ENCODE peak calls at places on chromosomes 1 and 21, in six cellular contexts. Q is upper lobe of right lung, X is right atrium auricular region, L is AG09319, J is fibroblast of pulmonary artery, V is kidney epithelial cell. B is an unnamed sample.

GRCh38 chr1:94772230-94772641 is 47.9 kb upstream of the SLC44A3 start:
- DNase-seq in Q (peak), J (peak), L (no peak), V (no peak), X (no peak), B (no peak)

GRCh38 chr1:115492880-115493279 is 148.9 kb upstream of the VANGL1 start:
- DNase-seq in L (peak), V (no peak), J (no peak), Q (no peak), X (no peak), B (no peak)

GRCh38 chr1:184299076-184299790 is 87.6 kb upstream of the C1orf21 start:
- DNase-seq in V (peak), J (peak), L (peak), Q (no peak), X (no peak), B (peak)

GRCh38 chr1:31239653-31240241 is at the start of gene NKAIN1:
- DNase-seq in Q (peak), L (no peak), X (no peak), J (peak), V (no peak), B (no peak)

GRCh38 chr1:239368436-239369109 is 17.8 kb upstream of the CHRM3 start:
- DNase-seq in J (no peak), Q (no peak), V (no peak), L (no peak), X (no peak), B (no peak)

GRCh38 chr1:3518256-3518655 is 63.8 kb downstream of the ARHGEF16 start:
- DNase-seq in J (no peak), V (no peak), L (no peak), X (no peak), Q (no peak), B (no peak)

GRCh38 chr1:245888809-245889208 is 618.3 kb downstream of the SMYD3 start:
- DNase-seq in Q (no peak), V (no peak), X (no peak), L (no peak), J (peak), B (no peak)

GRCh38 chr1:151574575-151575529 is 34.7 kb downstream of the TUFT1 start:
- DNase-seq in Q (no peak), J (peak), V (no peak), L (peak), X (no peak), B (peak)

GRCh38 chr21:42515708-42516502 is 2.3 kb downstream of the SLC37A1 start:
- DNase-seq in J (no peak), X (no peak), Q (peak), V (no peak), L (no peak), B (no peak)

GRCh38 chr1:196423612-196424011 is 184.6 kb downstream of the KCNT2 start:
- DNase-seq in Q (no peak), V (no peak), X (no peak), J (peak), L (peak), B (no peak)

GRCh38 chr1:205500240-205501218 is 3.9 kb upstream of the CDK18 start:
- DNase-seq in Q (no peak), X (no peak), J (peak), V (no peak), L (no peak), B (no peak)

GRCh38 chr1:63677497-63677896 is 84.3 kb downstream of the PGM1 start:
- DNase-seq in L (no peak), X (no peak), J (no peak), V (no peak), Q (no peak), B (no peak)

GRCh38 chr21:39499156-39499555 is 47.4 kb downstream of the SH3BGR start:
- DNase-seq in L (no peak), Q (no peak), X (no peak), V (no peak), J (no peak), B (no peak)

GRCh38 chr1:19811206-19811851 is 3.8 kb downstream of the RNF186 start:
- DNase-seq in Q (peak), X (no peak), J (peak), L (no peak), V (no peak), B (no peak)

GRCh38 chr1:12153181-12153785 is 13.5 kb upstream of the TNFRSF1B start:
- DNase-seq in V (no peak), Q (peak), L (peak), X (no peak), J (peak), B (peak)

GRCh38 chr1:226629896-226630550 is 81.5 kb downstream of the STUM start:
- DNase-seq in V (no peak), Q (peak), X (no peak), L (no peak), J (no peak), B (no peak)

GRCh38 chr1:61869691-61870109 is 127.4 kb downstream of the PATJ start:
- DNase-seq in L (no peak), X (no peak), J (no peak), V (no peak), Q (no peak), B (no peak)

GRCh38 chr1:119275145-119275929 is 93.2 kb upstream of the HAO2 start:
- DNase-seq in X (peak), Q (no peak), L (peak), J (peak), V (no peak), B (peak)

GRCh38 chr1:199612976-199613774 is 414.3 kb upstream of the NR5A2 start:
- DNase-seq in X (no peak), J (peak), Q (no peak), L (no peak), V (peak), B (no peak)

GRCh38 chr1:204102029-204102611 is 29.2 kb downstream of the SOX13 start:
- DNase-seq in J (no peak), Q (no peak), L (no peak), X (no peak), V (no peak), B (no peak)

GRCh38 chr21:31554511-31555022 is 104.9 kb upstream of the SOD1 start:
- DNase-seq in J (peak), Q (peak), L (no peak), V (peak), X (no peak), B (no peak)

GRCh38 chr1:75338974-75339483 is 204.8 kb downstream of the LHX8 start:
- DNase-seq in X (no peak), V (no peak), L (no peak), Q (no peak), J (no peak), B (no peak)

GRCh38 chr1:167943541-167943940 is 6.7 kb upstream of the MPC2 start:
- DNase-seq in L (no peak), V (no peak), Q (no peak), X (no peak), J (no peak), B (no peak)

GRCh38 chr1:161046574-161047167 is 894 bp upstream of the USF1 start:
- DNase-seq in V (no peak), J (no peak), X (no peak), Q (peak), L (no peak), B (no peak)

GRCh38 chr1:231274119-231274825 is 33.3 kb downstream of the GNPAT start:
- DNase-seq in V (peak), J (no peak), Q (no peak), L (no peak), X (no peak), B (no peak)

GRCh38 chr1:57678138-57678537 is 254.3 kb upstream of the DAB1 start:
- DNase-seq in L (no peak), X (no peak), J (no peak), Q (no peak), V (no peak), B (no peak)

GRCh38 chr1:160544647-160545046 is 21.6 kb upstream of the SLAMF6 start:
- DNase-seq in L (no peak), V (no peak), X (no peak), Q (no peak), J (peak), B (no peak)

GRCh38 chr1:182608850-182609610 is 4.8 kb upstream of the RGS16 start:
- DNase-seq in J (peak), L (no peak), Q (no peak), V (no peak), X (no peak), B (no peak)

GRCh38 chr1:89894210-89894668 is 73.4 kb downstream of the LRRC8D start:
- DNase-seq in J (peak), V (no peak), X (no peak), L (peak), Q (no peak), B (no peak)

GRCh38 chr1:81699234-81699633 is 101.5 kb upstream of the ADGRL2 start:
- DNase-seq in V (peak), J (peak), X (no peak), L (no peak), Q (no peak), B (no peak)

GRCh38 chr1:88998716-88999115 is 6.3 kb upstream of the KYAT3 start:
- DNase-seq in J (peak), Q (no peak), X (no peak), L (no peak), V (no peak), B (no peak)

GRCh38 chr1:1793481-1794244 is 15.4 kb upstream of the NADK start:
- DNase-seq in J (no peak), X (no peak), V (no peak), L (no peak), Q (no peak), B (no peak)

GRCh38 chr1:246690100-246690499 is 34.1 kb upstream of the SCCPDH start:
- DNase-seq in X (no peak), L (no peak), Q (no peak), V (no peak), J (no peak), B (no peak)

GRCh38 chr21:45414396-45415187 is 9.6 kb downstream of the COL18A1 start:
- DNase-seq in X (no peak), L (no peak), Q (no peak), V (no peak), J (no peak), B (no peak)

GRCh38 chr1:225977937-225978748 is 21.0 kb downstream of the SDE2 start:
- DNase-seq in V (no peak), L (no peak), Q (no peak), J (no peak), X (peak), B (no peak)

GRCh38 chr1:168301664-168302320 is 21.1 kb downstream of the TBX19 start:
- DNase-seq in X (no peak), V (peak), J (peak), Q (no peak), L (no peak), B (peak)

GRCh38 chr1:119622694-119623515 is 25.2 kb downstream of the ZNF697 start:
- DNase-seq in V (no peak), X (no peak), Q (no peak), L (no peak), J (no peak), B (no peak)

GRCh38 chr21:41993744-41994143 is 16.4 kb downstream of the ZBTB21 start:
- DNase-seq in Q (no peak), X (no peak), L (peak), J (peak), V (no peak), B (peak)

GRCh38 chr1:177969825-177970371 is at the start of gene SEC16B:
- DNase-seq in J (no peak), Q (no peak), L (no peak), X (no peak), V (no peak), B (no peak)

GRCh38 chr1:83882906-83883305 is 116.0 kb downstream of the TTLL7 start:
- DNase-seq in V (no peak), Q (no peak), J (peak), L (no peak), X (no peak), B (no peak)
- TF ChIP-seq CTCF in V (no peak), Q (peak), J (peak), L (peak), X (no peak), B (peak)

GRCh38 chr1:21783679-21784603 is 992 bp upstream of the USP48 start:
- DNase-seq in X (no peak), J (peak), L (peak), V (peak), Q (peak), B (peak)

GRCh38 chr1:21779613-21780521 is 3.1 kb downstream of the USP48 start:
- DNase-seq in X (no peak), V (no peak), L (no peak), J (peak), Q (peak), B (no peak)

GRCh38 chr1:21778405-21778727 is 4.6 kb downstream of the USP48 start:
- DNase-seq in X (no peak), J (no peak), Q (no peak), V (no peak), L (no peak), B (no peak)

GRCh38 chr1:21782868-21783678 is at the start of gene USP48:
- DNase-seq in J (peak), X (peak), L (peak), V (peak), Q (peak), B (peak)

GRCh38 chr1:21781971-21782867 is 730 bp downstream of the USP48 start:
- DNase-seq in L (no peak), J (peak), V (no peak), X (no peak), Q (peak), B (no peak)
- TF ChIP-seq CTCF in L (peak), J (peak), V (peak), X (no peak), Q (peak), B (peak)

GRCh38 chr1:26541816-26542711 is 12.5 kb downstream of the RPS6KA1 start:
- DNase-seq in X (peak), Q (peak), V (no peak), L (peak), J (peak), B (peak)
- TF ChIP-seq CTCF in X (no peak), Q (peak), V (peak), L (no peak), J (peak), B (peak)

GRCh38 chr1:96498744-96499143 is 222.8 kb upstream of the PTBP2 start:
- DNase-seq in Q (no peak), L (no peak), X (no peak), J (no peak), V (no peak), B (no peak)
- TF ChIP-seq CTCF in Q (no peak), L (no peak), X (no peak), J (no peak), V (no peak), B (no peak)

DNA sequence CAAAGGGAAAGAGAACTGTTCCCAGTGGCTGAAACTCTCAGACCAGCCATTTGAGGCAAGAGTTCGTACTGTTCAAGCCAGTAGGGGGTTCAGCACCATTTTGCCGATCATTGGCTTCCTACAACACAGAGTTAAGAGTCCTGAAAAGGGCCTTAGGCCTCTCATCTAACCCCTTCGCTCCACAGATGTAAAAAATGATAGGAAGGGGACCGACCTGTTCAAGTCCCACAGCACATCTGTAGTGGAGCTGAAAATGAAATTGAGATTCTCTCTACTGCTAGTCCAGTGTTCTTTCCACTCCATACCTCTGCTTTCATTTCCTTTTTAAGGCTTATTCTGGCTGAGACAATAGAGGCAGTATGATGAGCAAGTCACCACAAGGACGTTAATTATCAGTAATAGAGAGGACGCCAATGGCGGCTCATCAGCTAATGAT is 1.1 kb downstream of the DDR2 start:
- DNase-seq in Q (no peak), L (no peak), X (no peak), J (peak), V (no peak), B (no peak)
- TF ChIP-seq CTCF in Q (no peak), L (peak), X (no peak), J (peak), V (no peak), B (peak)

DNA sequence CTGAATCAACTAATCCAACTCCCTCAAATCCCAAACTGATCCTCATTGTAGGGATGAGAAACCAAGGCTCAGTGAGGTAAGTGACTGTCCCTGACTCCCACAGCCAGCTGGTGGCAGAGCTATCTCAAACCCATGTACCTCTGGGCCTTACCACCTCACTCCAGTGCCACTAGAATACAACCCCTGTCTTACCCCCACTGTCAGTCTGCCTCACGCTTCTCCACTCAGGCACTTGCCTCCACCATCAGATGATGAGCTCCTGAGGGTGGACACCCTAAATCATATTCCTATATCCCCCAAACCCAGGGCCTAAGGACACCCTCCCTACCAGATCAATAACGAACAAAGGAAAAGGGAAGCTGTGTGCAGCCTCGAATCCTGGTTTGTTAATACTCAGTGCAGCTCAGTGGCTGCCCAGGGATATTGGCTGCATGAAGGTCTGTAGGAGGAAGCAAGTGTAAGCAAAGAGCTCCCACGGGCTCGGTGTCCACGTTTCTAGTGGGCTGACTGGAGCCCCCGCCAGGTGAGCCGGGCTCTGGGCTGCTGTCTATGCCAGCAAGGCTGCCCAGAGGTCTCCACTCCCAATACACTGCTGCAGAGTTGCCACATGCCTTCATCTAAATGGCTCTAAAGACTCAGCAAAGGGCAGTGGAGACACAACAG is 533.4 kb downstream of the MATN1 start:
- DNase-seq in L (no peak), V (no peak), X (no peak), Q (no peak), J (no peak), B (no peak)
- TF ChIP-seq CTCF in L (no peak), V (no peak), X (no peak), Q (no peak), J (no peak), B (no peak)

GRCh38 chr1:244583358-244583757 is 69.6 kb upstream of the DESI2 start:
- DNase-seq in V (no peak), L (no peak), J (no peak), X (no peak), Q (no peak), B (no peak)
- TF ChIP-seq CTCF in V (no peak), L (no peak), J (no peak), X (no peak), Q (no peak), B (no peak)

DNA sequence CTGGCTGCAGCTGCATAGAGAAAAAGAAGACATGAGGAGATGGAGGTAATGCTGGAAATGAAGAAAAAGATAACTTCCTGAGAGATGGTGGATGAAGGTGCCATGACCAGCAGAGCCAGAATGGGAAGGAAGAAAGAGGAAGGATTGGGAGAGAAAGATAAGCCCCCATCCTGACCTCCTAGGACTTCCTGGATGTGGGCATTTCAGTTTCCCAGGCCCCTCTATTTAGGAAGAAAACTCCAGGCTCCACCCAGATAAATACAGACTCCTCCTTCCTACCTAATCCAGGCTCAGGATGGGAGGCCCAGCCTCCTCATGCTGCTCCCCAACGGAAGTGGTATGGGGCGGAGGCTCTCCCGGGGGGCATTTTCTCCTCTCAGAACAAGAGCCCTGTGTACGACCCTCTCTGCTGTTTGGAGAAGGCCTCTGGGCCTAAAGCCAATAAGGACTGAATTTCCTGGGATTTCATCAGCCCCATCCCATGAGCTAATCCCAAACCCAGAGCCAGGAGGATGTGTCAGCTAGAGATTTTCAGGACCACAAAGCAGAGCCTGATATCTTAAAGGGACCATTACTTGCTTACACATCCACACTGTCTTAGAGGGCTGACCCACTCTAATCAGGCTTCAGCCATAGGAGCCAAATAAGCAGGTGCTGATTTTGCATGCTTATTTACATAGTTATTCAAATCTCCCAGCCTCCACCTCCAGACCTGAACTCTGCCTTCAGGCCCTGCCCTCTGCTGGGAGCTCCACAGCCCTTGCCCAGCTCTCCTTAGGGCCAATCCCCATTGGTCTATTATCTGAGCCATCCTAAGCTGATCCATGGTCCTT is 5.1 kb upstream of the ARHGEF2 start:
- DNase-seq in V (no peak), L (peak), Q (no peak), J (peak), X (peak), B (peak)
- TF ChIP-seq CTCF in V (no peak), L (peak), Q (no peak), J (peak), X (no peak), B (peak)

GRCh38 chr1:26145960-26146294 is 13.0 kb upstream of the FAM110D start:
- DNase-seq in X (no peak), Q (no peak), V (no peak), J (no peak), L (no peak), B (no peak)

GRCh38 chr1:26145041-26145959 is 13.6 kb upstream of the FAM110D start:
- DNase-seq in L (peak), J (peak), X (peak), Q (peak), V (no peak), B (peak)

GRCh38 chr1:26138974-26139558 is 19.8 kb upstream of the FAM110D start:
- DNase-seq in V (no peak), J (no peak), Q (no peak), X (no peak), L (no peak), B (no peak)

DNA sequence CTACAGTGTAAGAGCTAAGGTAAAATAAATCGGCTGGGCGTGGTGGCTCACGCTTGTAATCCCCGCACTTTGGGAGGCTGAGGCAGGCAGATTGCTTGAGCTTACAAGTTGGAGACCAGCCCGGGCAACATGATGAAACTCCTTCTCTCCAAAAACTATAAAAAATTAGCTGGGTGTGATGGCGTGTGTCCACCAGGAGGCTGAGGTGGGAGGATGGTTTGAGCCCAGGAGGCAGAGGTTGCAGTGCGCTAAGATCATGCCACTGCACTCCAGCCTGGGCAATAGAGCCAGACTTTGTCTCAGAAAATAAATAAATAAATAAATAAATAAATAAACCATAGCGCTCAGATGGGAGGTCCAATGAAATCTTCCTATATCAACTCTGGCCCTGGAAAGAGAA is 16.7 kb upstream of the FAM110D start:
- DNase-seq in X (peak), J (no peak), Q (no peak), V (no peak), L (no peak), B (no peak)
- TF ChIP-seq CTCF in X (no peak), J (no peak), Q (no peak), V (no peak), L (no peak), B (no peak)

B was measured in AG09309.